ENCODE peak calls at places on chromosome 15, in seven cellular contexts. V is mammary epithelial cell, I is hepatocyte, Y is pancreas, R is neural crest cell, A is astrocyte of the spinal cord, G is BJ. B is an unnamed sample.

GRCh38 chr15:52112203-52112750 is 298 bp downstream of the BCL2L10 start:
- DNase-seq in V (no peak), I (peak; percentile 46), Y (no peak), R (no peak), A (no peak), G (no peak), B (peak; percentile 57)

GRCh38 chr15:62142736-62143135 is 22.3 kb downstream of the C2CD4B start:
- DNase-seq in V (no peak), I (no peak), Y (no peak), R (no peak), A (no peak), G (no peak), B (no peak)

GRCh38 chr15:63050737-63051700 is 8.5 kb downstream of the TPM1 start:
- DNase-seq in V (no peak), I (peak; percentile 48), Y (no peak), R (no peak), A (peak; percentile 83), G (no peak), B (no peak)

GRCh38 chr15:74777769-74778598 is 3.9 kb upstream of the CSK start:
- DNase-seq in V (no peak), I (no peak), Y (no peak), R (no peak), A (no peak), G (no peak), B (no peak)

GRCh38 chr15:100009372-100009771 is 276.1 kb upstream of the LYSMD4 start:
- DNase-seq in V (no peak), I (no peak), Y (no peak), R (no peak), A (no peak), G (no peak), B (no peak)

GRCh38 chr15:64552281-64552948 is 92.0 kb downstream of the ZNF609 start:
- DNase-seq in V (no peak), I (no peak), Y (no peak), R (no peak), A (no peak), G (no peak), B (no peak)

GRCh38 chr15:72222433-72222832 is 8.6 kb downstream of the PKM start:
- DNase-seq in V (peak; percentile 96), I (no peak), Y (no peak), R (no peak), A (no peak), G (no peak), B (no peak)

GRCh38 chr15:52349062-52349700 is 53.6 kb upstream of the MYO5C start:
- DNase-seq in V (peak; percentile 45), I (no peak), Y (no peak), R (no peak), A (no peak), G (no peak), B (no peak)

GRCh38 chr15:58469432-58470353 is 37.9 kb downstream of the LIPC start:
- DNase-seq in V (peak; percentile 96), I (peak; percentile 70), Y (no peak), R (no peak), A (peak; percentile 96), G (peak; percentile 93), B (no peak)

GRCh38 chr15:91884604-91885003 is 31.1 kb downstream of the SLCO3A1 start:
- DNase-seq in V (no peak), I (no peak), Y (no peak), R (no peak), A (no peak), G (no peak), B (no peak)

GRCh38 chr15:75739791-75740190 is 27.1 kb upstream of the CSPG4 start:
- DNase-seq in V (no peak), I (no peak), Y (no peak), R (no peak), A (no peak), G (no peak), B (no peak)

DNA sequence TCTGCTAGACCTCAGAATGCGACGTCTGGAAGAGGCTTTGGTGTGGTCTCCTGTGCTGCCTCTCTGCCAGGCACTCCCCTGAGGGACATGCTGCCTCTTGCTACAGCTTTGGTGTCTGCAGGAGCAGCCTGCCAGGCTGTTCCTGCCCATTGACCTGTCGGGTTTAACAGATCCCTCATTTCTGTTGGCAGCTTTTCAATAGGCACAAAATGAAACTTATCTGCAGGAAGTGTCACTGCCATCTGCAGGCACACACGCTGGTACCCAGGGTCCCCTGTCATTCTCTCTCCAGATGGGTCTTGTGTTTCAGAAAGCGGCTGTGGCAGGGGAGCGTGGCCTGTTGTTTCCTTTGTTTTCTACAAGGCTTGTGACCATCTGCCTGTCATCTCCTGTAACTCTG is 328.3 kb upstream of the CHRM5 start:
- DNase-seq in V (no peak), I (no peak), Y (no peak), R (no peak), A (no peak), G (no peak), B (no peak)
- TF ChIP-seq CTCF in V (no peak), I (no peak), Y (no peak), R (no peak), A (no peak), G (no peak), B (no peak)

GRCh38 chr15:79007066-79007465 is 62.2 kb upstream of the CTSH start:
- DNase-seq in V (no peak), I (peak; percentile 73), Y (peak; percentile 19), R (peak; percentile 61), A (peak; percentile 24), G (no peak), B (no peak)
- TF ChIP-seq CTCF in V (peak; percentile 30), I (peak; percentile 60), Y (peak; percentile 38), R (peak; percentile 61), A (peak; percentile 49), G (peak; percentile 39), B (no peak)

GRCh38 chr15:49215768-49216739 is 46.0 kb downstream of the GALK2 start:
- DNase-seq in V (peak; percentile 20), I (no peak), Y (peak; percentile 25), R (no peak), A (no peak), G (no peak), B (no peak)
- TF ChIP-seq CTCF in V (peak; percentile 23), I (no peak), Y (peak; percentile 25), R (peak; percentile 13), A (no peak), G (no peak), B (no peak)

GRCh38 chr15:42986693-42987342 is 66.2 kb upstream of the TTBK2 start:
- DNase-seq in V (no peak), I (no peak), Y (no peak), R (no peak), A (no peak), G (no peak), B (no peak)

GRCh38 chr15:42984534-42985034 is 64.0 kb upstream of the TTBK2 start:
- DNase-seq in V (no peak), I (no peak), Y (no peak), R (no peak), A (no peak), G (no peak), B (no peak)
- TF ChIP-seq CTCF in V (no peak), I (no peak), Y (no peak), R (peak; percentile 47), A (no peak), G (no peak), B (no peak)

GRCh38 chr15:38863381-38863780 is 298.8 kb upstream of the RASGRP1 start:
- DNase-seq in V (no peak), I (no peak), Y (no peak), R (no peak), A (no peak), G (no peak), B (no peak)

GRCh38 chr15:38862104-38862503 is 297.5 kb upstream of the RASGRP1 start:
- DNase-seq in V (no peak), I (no peak), Y (no peak), R (no peak), A (no peak), G (no peak), B (no peak)

GRCh38 chr15:38864122-38864521 is 299.5 kb upstream of the RASGRP1 start:
- DNase-seq in V (no peak), I (no peak), Y (no peak), R (no peak), A (no peak), G (no peak), B (no peak)

GRCh38 chr15:38867556-38867955 is 302.9 kb upstream of the RASGRP1 start:
- DNase-seq in V (no peak), I (no peak), Y (no peak), R (no peak), A (no peak), G (no peak), B (no peak)

GRCh38 chr15:38864827-38865604 is 300.4 kb upstream of the RASGRP1 start:
- DNase-seq in V (no peak), I (peak; percentile 19), Y (no peak), R (no peak), A (peak; percentile 94), G (peak; percentile 67), B (peak; percentile 67)
- TF ChIP-seq CTCF in V (no peak), I (no peak), Y (no peak), R (no peak), A (peak; percentile 4), G (peak; percentile 18), B (no peak)

B was measured in ascending aorta.